ENCODE peak calls at places on chromosomes 11 and 22, in five cellular contexts. E is transverse colon, R is stomach, T is A549, U is sigmoid colon. A is an unnamed sample.

GRCh38 chr11:83140691-83141455 is 16.1 kb upstream of the PCF11 start:
- DNase-seq in U (no peak), R (no peak), T (no peak), E (no peak), A (no peak)

GRCh38 chr11:8356731-8357504 is 93.2 kb upstream of the LMO1 start:
- DNase-seq in E (no peak), U (no peak), R (no peak), T (no peak), A (peak)

GRCh38 chr11:35980646-35981402 is 37.0 kb downstream of the LDLRAD3 start:
- DNase-seq in U (no peak), T (no peak), R (no peak), E (no peak), A (no peak)

GRCh38 chr11:8080674-8081590 is at the start of gene TUB:
- DNase-seq in T (peak), E (no peak), U (no peak), R (peak), A (peak)

GRCh38 chr11:60842688-60843605 is 1.0 kb downstream of the CCDC86 start:
- DNase-seq in T (no peak), R (no peak), E (no peak), U (no peak), A (no peak)

GRCh38 chr11:34053161-34053686 is 1.7 kb downstream of the CAPRIN1 start:
- DNase-seq in T (peak), E (peak), R (peak), U (peak), A (peak)

GRCh38 chr11:71060358-71060757 is 192.0 kb downstream of the SHANK2 start:
- DNase-seq in U (no peak), T (no peak), E (no peak), R (no peak), A (no peak)

GRCh38 chr22:40258463-40259046 is 80.8 kb downstream of the TNRC6B start:
- DNase-seq in T (peak), E (no peak), R (no peak), U (no peak), A (no peak)

GRCh38 chr11:58688779-58689503 is 42.8 kb downstream of the GLYAT start:
- DNase-seq in T (no peak), R (no peak), U (no peak), E (no peak), A (no peak)

GRCh38 chr11:78744202-78744601 is 169.5 kb upstream of the NARS2 start:
- DNase-seq in U (no peak), R (no peak), E (no peak), T (no peak), A (no peak)

GRCh38 chr11:62552465-62552782 is 5.8 kb upstream of the AHNAK start:
- DNase-seq in U (peak), R (no peak), T (no peak), E (no peak), A (no peak)

GRCh38 chr11:110317516-110317932 is 21.1 kb upstream of the RDX start:
- DNase-seq in U (no peak), R (no peak), E (no peak), T (no peak), A (no peak)

GRCh38 chr11:104152941-104153340 is 11.0 kb downstream of the PDGFD start:
- DNase-seq in R (no peak), T (no peak), U (no peak), E (no peak), A (no peak)

GRCh38 chr11:46326813-46327416 is 20.3 kb upstream of the DGKZ start:
- DNase-seq in E (no peak), R (no peak), U (no peak), T (no peak), A (no peak)

GRCh38 chr11:62054484-62055121 is 69.2 kb upstream of the INCENP start:
- DNase-seq in E (peak), U (peak), R (peak), T (peak), A (no peak)

GRCh38 chr11:72589802-72590761 is 84.1 kb downstream of the PDE2A start:
- DNase-seq in R (peak), U (no peak), E (peak), T (peak), A (peak)

GRCh38 chr11:58390551-58391063 is 16.1 kb downstream of the OR5B3 start:
- DNase-seq in U (no peak), R (no peak), T (no peak), E (no peak), A (no peak)

GRCh38 chr22:19900707-19901436 is 40.7 kb upstream of the COMT start:
- DNase-seq in T (no peak), R (no peak), U (no peak), E (peak), A (no peak)

GRCh38 chr11:86014221-86014620 is 54.7 kb downstream of the PICALM start:
- DNase-seq in R (no peak), T (no peak), U (no peak), E (no peak), A (no peak)

GRCh38 chr11:9815486-9816136 is 151.7 kb downstream of the SWAP70 start:
- DNase-seq in E (no peak), U (no peak), R (no peak), T (peak), A (no peak)

GRCh38 chr11:65946655-65947054 is 1.4 kb downstream of the TSGA10IP start:
- DNase-seq in R (no peak), U (no peak), E (no peak), T (no peak), A (no peak)
- TF ChIP-seq EP300 in R (no peak), U (no peak), E (no peak), T (no peak), A (no peak)

GRCh38 chr22:35458547-35459422 is 58.8 kb downstream of the MCM5 start:
- DNase-seq in R (no peak), T (no peak), U (no peak), E (no peak), A (no peak)
- TF ChIP-seq EP300 in R (no peak), T (no peak), U (no peak), E (no peak), A (no peak)

GRCh38 chr11:24687748-24688147 is 190.9 kb downstream of the LUZP2 start:
- DNase-seq in E (no peak), T (no peak), R (no peak), U (no peak), A (no peak)
- TF ChIP-seq EP300 in E (no peak), T (no peak), R (no peak), U (no peak), A (no peak)

DNA sequence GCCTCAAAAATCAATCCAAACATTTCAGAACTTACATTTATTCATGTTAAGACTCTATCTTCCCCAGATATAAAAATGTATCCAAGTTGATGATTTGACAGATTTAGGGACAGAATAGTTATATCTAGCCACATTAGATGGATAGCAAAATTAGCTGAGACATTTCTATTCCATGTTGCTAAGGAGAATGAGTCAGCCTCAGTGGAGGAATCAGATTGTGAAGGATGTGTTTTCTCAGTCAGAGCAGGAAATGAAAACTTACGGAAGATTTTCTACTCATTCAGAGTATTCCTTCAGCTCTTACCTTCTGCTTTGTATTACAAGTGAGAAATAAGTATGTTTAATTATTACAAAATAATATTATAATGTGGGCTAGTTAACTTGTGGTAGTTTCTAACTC is 556.3 kb upstream of the ANO3 start:
- DNase-seq in U (no peak), R (no peak), T (no peak), E (no peak), A (no peak)
- TF ChIP-seq EP300 in U (no peak), R (no peak), T (no peak), E (no peak), A (no peak)

GRCh38 chr11:119928047-119928446 is 199.0 kb upstream of the NECTIN1 start:
- DNase-seq in T (no peak), U (no peak), E (no peak), R (no peak), A (no peak)
- TF ChIP-seq EP300 in T (no peak), U (no peak), E (no peak), R (no peak), A (no peak)

GRCh38 chr11:96279018-96279417 is 64.0 kb downstream of the MAML2 start:
- DNase-seq in E (no peak), R (no peak), U (no peak), T (no peak), A (no peak)

GRCh38 chr11:96280444-96280843 is 62.6 kb downstream of the MAML2 start:
- DNase-seq in U (no peak), R (no peak), E (no peak), T (no peak), A (no peak)

GRCh38 chr11:96277696-96278038 is 65.3 kb downstream of the MAML2 start:
- DNase-seq in T (no peak), R (no peak), E (no peak), U (no peak), A (no peak)

GRCh38 chr11:96278039-96278897 is 64.7 kb downstream of the MAML2 start:
- DNase-seq in T (no peak), E (no peak), U (no peak), R (no peak), A (no peak)

DNA sequence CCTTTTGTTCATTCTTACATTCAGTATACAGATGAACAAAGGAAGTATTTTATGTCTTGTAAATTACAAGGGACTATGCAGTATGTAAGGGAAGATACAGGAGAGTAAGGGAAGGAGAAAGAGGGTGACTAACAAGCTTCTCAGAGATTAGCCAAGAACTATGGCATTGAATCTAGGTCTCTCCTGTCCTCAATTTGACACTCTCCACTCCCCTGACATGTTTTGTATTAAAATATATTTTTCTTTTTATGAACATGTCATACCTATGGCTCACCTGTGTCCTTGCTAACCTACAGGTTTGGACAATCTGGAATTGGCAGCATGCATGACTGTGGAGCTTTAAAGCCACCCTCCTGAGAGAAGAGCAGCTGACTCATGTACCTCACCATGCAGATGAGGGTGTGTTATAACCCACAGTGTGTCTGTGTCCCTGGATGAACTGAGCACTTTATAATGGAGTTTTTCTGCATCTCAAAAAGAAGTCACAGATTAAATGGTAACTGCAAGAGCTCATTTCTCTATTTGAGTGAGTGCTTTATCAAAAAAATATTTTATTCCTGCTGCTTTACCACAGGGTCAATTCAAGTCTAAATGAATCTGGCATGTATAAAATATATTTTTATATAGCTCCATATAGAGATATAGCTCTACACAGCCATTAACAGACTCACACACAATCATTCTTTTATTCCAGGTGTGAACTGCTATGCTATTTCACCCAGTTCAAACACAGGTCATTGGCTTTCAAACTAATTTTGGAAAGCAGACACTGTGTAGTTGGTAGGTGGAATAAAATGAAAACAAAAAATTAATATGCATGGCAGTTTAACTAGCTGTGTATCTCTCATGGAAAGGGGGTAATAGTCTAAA is 63.3 kb downstream of the MAML2 start:
- DNase-seq in E (no peak), U (no peak), R (no peak), T (no peak), A (no peak)
- TF ChIP-seq EP300 in E (no peak), U (no peak), R (no peak), T (no peak), A (no peak)

GRCh38 chr11:69122642-69123431 is 32.9 kb upstream of the SMIM38 start:
- DNase-seq in E (peak), R (peak), U (no peak), T (peak), A (no peak)
- TF ChIP-seq EP300 in E (peak), R (no peak), U (no peak), T (peak), A (no peak)

DNA sequence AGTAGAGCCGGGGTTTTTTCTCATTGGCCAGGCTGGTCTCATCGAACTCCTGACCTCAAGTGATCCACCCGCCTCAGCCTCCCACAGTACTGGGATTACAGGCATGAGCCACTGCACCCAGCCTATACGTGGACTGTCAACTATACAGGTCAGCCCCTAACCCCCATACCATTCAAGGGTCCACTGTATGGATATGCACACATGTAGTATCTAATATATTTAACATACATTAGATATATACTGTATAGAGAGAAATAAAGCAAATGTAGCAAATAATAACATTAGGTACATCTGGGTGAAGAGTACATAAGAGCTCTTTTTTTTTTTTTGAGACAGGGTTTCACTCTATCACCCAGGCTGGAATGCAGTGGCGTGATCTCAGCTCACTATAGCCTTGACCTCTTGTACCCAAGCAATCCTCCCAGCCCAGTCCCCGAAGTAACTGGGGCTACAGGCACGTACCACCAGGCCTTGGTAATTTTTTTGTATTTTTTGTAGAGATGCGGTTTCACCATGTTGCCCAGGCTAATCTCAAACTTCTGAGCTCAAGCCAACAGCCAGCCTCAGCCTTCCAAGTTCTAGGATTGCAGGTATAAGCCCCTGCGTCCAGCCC is 1.5 kb upstream of the ATP5MGL start:
- DNase-seq in R (no peak), T (no peak), U (no peak), E (no peak), A (no peak)
- TF ChIP-seq EP300 in R (no peak), T (no peak), U (no peak), E (no peak), A (no peak)

GRCh38 chr22:23970201-23970641 is 3.5 kb downstream of the DDTL start:
- DNase-seq in R (no peak), U (no peak), E (no peak), T (no peak), A (no peak)
- TF ChIP-seq EP300 in R (no peak), U (no peak), E (no peak), T (no peak), A (no peak)

A was measured in ovary.